ENCODE peak calls at places on chromosomes 1 and 21, in eight cellular contexts. P, O, H, D, Y, Z, J and W are unnamed samples.

GRCh38 chr1:59901770-59902388 is 24.7 kb downstream of the CYP2J2 start:
- DNase-seq in P (no peak), H (no peak), Y (no peak), J (peak), D (no peak), Z (no peak), O (no peak), W (no peak)

GRCh38 chr1:205665216-205665757 is 15.0 kb downstream of the SLC45A3 start:
- DNase-seq in Z (no peak), Y (no peak), D (no peak), O (no peak), H (no peak), J (no peak), P (no peak), W (no peak)

GRCh38 chr1:232586679-232587078 is 43.3 kb downstream of the SIPA1L2 start:
- DNase-seq in J (no peak), Y (no peak), H (no peak), O (no peak), D (no peak), P (no peak), Z (no peak), W (no peak)

GRCh38 chr1:40058453-40059291 is 18.1 kb downstream of the CAP1 start:
- DNase-seq in J (peak), Y (no peak), Z (no peak), H (no peak), D (no peak), P (no peak), O (no peak), W (no peak)

GRCh38 chr1:168932539-168932938 is 174.0 kb upstream of the ATP1B1 start:
- DNase-seq in D (no peak), J (no peak), O (no peak), P (no peak), Y (no peak), H (no peak), Z (no peak), W (no peak)

GRCh38 chr1:175479521-175480342 is 263.7 kb downstream of the TNR start:
- DNase-seq in D (no peak), O (no peak), Y (no peak), J (peak), H (no peak), P (no peak), Z (no peak), W (no peak)

GRCh38 chr1:24236170-24237045 is 49.3 kb upstream of the IFNLR1 start:
- DNase-seq in Y (no peak), H (no peak), J (peak), P (no peak), O (no peak), Z (no peak), D (no peak), W (no peak)

GRCh38 chr21:14901482-14901958 is 163.3 kb downstream of the NRIP1 start:
- DNase-seq in D (no peak), Z (no peak), H (no peak), P (no peak), Y (no peak), O (no peak), J (peak), W (no peak)

GRCh38 chr1:207259391-207259790 is 62.1 kb upstream of the CD55 start:
- DNase-seq in D (no peak), Y (no peak), H (no peak), O (no peak), J (peak), P (no peak), Z (no peak), W (no peak)

GRCh38 chr21:45381865-45382697 is 22.9 kb upstream of the COL18A1 start:
- DNase-seq in Y (no peak), P (peak), Z (no peak), H (peak), J (no peak), O (peak), D (no peak), W (no peak)

GRCh38 chr21:33546076-33546475 is 3.2 kb downstream of the SON start:
- DNase-seq in O (no peak), J (no peak), Y (no peak), Z (no peak), P (no peak), D (no peak), H (no peak), W (no peak)

GRCh38 chr1:227318003-227318851 is at the start of gene CDC42BPA:
- DNase-seq in H (peak), O (peak), J (peak), Y (peak), Z (peak), P (peak), D (no peak), W (peak)

GRCh38 chr1:214707306-214708087 is 104.5 kb downstream of the CENPF start:
- DNase-seq in H (no peak), Z (no peak), Y (no peak), J (peak), P (no peak), D (no peak), O (no peak), W (no peak)

GRCh38 chr1:206503591-206504362 is 3.6 kb upstream of the RASSF5 start:
- DNase-seq in D (no peak), Y (peak), P (peak), J (peak), Z (no peak), O (peak), H (peak), W (no peak)

GRCh38 chr1:209607102-209607794 is 23.7 kb downstream of the CAMK1G start:
- DNase-seq in Z (no peak), D (no peak), P (no peak), Y (no peak), J (peak), H (no peak), O (no peak), W (no peak)

GRCh38 chr1:57831624-57832023 is 407.8 kb upstream of the DAB1 start:
- DNase-seq in J (peak), D (no peak), H (no peak), Y (no peak), Z (no peak), P (no peak), O (no peak), W (no peak)

GRCh38 chr1:225866981-225867380 is 15.2 kb downstream of the TMEM63A start:
- DNase-seq in O (no peak), Y (no peak), J (no peak), Z (no peak), P (no peak), H (no peak), D (no peak), W (no peak)

GRCh38 chr21:43365611-43366426 is 61.1 kb downstream of the SIK1 start:
- DNase-seq in Z (no peak), J (no peak), Y (no peak), D (no peak), H (no peak), O (no peak), P (no peak), W (no peak)

GRCh38 chr1:169348356-169349036 is 19.1 kb downstream of the NME7 start:
- DNase-seq in H (no peak), J (peak), D (no peak), Z (no peak), Y (peak), O (no peak), P (no peak), W (no peak)

GRCh38 chr1:228316589-228317387 is 89.8 kb downstream of the TRIM11 start:
- DNase-seq in O (peak), Y (peak), J (no peak), Z (no peak), P (no peak), D (no peak), H (no peak), W (peak)

GRCh38 chr1:200520740-200521139 is 99.8 kb downstream of the KIF14 start:
- DNase-seq in P (no peak), Z (no peak), D (no peak), Y (no peak), O (no peak), J (no peak), H (no peak), W (no peak)

GRCh38 chr1:31105646-31106045 is 40.1 kb upstream of the PUM1 start:
- DNase-seq in D (no peak), O (no peak), Y (no peak), J (peak), H (no peak), P (no peak), Z (no peak), W (no peak)

GRCh38 chr1:154213274-154213673 is 7.1 kb upstream of the CFAP141 start:
- DNase-seq in J (peak), Z (no peak), H (no peak), Y (no peak), O (no peak), D (no peak), P (no peak), W (no peak)

GRCh38 chr1:71093938-71094337 is 13.1 kb upstream of the ZRANB2 start:
- DNase-seq in Z (no peak), Y (no peak), D (no peak), O (no peak), J (peak), H (no peak), P (no peak), W (no peak)

GRCh38 chr1:153245466-153245865 is 14.0 kb upstream of the LORICRIN start:
- DNase-seq in H (no peak), P (no peak), O (no peak), Y (no peak), Z (no peak), J (no peak), D (no peak), W (peak)

GRCh38 chr1:215517441-215517891 is 49.6 kb upstream of the KCTD3 start:
- DNase-seq in J (peak), O (no peak), H (no peak), D (no peak), P (no peak), Y (no peak), Z (no peak), W (no peak)

GRCh38 chr1:115507256-115507589 is 134.5 kb upstream of the VANGL1 start:
- DNase-seq in O (no peak), J (peak), Y (no peak), P (no peak), Z (no peak), D (no peak), H (no peak), W (no peak)

GRCh38 chr1:211643324-211644212 is 31.9 kb downstream of the NEK2 start:
- DNase-seq in O (no peak), H (peak), Y (peak), J (peak), P (peak), Z (peak), D (no peak), W (peak)

GRCh38 chr1:17405898-17406759 is 33.3 kb downstream of the RCC2 start:
- DNase-seq in H (peak), D (no peak), O (peak), Z (no peak), P (peak), Y (peak), J (peak), W (peak)

GRCh38 chr1:242185728-242186127 is 186.8 kb upstream of the MAP1LC3C start:
- DNase-seq in D (no peak), Y (no peak), J (no peak), O (no peak), P (no peak), Z (no peak), H (no peak), W (no peak)

GRCh38 chr1:76256289-76257223 is 182.0 kb downstream of the ST6GALNAC3 start:
- DNase-seq in P (no peak), Z (no peak), Y (no peak), H (no peak), O (no peak), D (no peak), J (no peak), W (no peak)

GRCh38 chr1:117671781-117672501 is 66.1 kb downstream of the TENT5C start:
- DNase-seq in Z (no peak), H (no peak), D (no peak), P (peak), Y (peak), J (no peak), O (peak), W (peak)

DNA sequence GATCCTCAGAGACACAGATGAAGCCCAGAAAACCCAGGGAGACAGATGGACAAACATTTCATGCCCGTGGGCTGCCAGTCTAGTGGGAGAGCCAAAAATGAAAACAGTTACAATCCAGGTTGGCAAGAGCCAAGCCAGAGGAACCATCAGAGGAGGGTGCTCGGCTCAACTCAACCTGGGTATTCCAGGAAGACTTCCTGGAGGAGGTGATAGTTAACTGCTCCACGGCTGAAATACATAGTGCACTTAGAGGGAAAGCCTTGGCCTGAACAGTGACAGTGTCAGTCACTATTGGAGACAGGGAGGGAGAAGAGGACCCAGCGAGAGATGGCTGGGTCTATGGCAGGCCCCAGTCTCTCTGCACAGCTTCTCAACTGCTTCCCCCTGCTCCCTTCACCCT is 1.9 kb downstream of the ARHGEF19 start:
- DNase-seq in D (no peak), J (no peak), O (no peak), P (no peak), Y (no peak), Z (no peak), H (no peak), W (no peak)
- TF ChIP-seq CTCF in D (no peak), J (no peak), O (no peak), P (no peak), Y (no peak), Z (no peak), H (no peak), W (no peak)

GRCh38 chr1:119745034-119745433 is 23.7 kb downstream of the HMGCS2 start:
- DNase-seq in D (no peak), P (no peak), H (no peak), O (no peak), J (no peak), Y (no peak), Z (no peak), W (no peak)

GRCh38 chr1:119742677-119743076 is 26.0 kb downstream of the HMGCS2 start:
- DNase-seq in Y (no peak), O (no peak), P (no peak), Z (no peak), D (no peak), H (no peak), J (no peak), W (no peak)

GRCh38 chr1:119743308-119743707 is 25.4 kb downstream of the HMGCS2 start:
- DNase-seq in J (no peak), D (no peak), P (no peak), O (no peak), Y (no peak), H (no peak), Z (no peak), W (no peak)

GRCh38 chr1:119744598-119744942 is 24.1 kb downstream of the HMGCS2 start:
- DNase-seq in Z (no peak), J (no peak), H (no peak), Y (no peak), O (no peak), P (no peak), D (no peak), W (no peak)

DNA sequence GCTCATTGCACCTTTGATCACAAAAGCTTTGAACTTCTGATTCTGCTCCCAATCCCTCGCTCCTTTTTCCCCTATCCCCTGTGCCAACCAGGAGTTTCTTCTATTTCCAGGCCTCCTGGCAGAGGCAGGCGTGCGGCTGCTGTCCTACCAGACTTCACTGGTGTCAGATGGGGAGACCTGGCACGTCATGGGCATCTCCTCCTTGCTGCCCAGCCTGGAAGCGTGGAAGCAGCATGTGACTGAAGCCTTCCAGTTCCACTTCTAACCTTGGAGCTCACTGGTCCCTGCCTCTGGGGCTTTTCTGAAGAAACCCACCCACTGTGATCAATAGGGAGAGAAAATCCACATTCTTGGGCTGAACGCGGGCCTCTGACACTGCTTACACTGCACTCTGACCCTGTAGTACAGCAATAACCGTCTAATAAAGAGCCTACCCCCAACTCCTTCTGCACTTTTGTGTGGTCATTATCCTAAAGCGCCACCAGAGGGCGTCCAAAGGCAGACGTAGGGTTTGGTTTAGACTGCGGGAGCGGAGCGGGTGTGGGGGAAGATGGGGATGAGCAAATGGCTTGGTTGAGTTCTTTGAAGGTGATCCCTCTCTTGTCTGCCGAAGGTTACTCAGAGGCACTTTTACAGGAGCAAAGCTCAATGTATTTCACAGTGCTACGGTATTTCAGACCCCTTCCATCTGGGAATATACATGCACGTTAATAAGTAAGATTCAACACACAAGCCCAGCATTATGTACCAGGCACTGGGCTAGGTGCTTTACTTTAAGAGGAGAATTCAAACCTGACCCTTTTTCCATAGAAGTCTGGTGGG is 24.7 kb downstream of the HMGCS2 start:
- DNase-seq in O (peak), H (peak), J (peak), P (peak), Y (peak), Z (no peak), D (no peak), W (no peak)
- TF ChIP-seq CTCF in O (peak), H (peak), J (peak), P (peak), Y (peak), Z (peak), D (peak), W (peak)

GRCh38 chr1:246351726-246352125 is 155.4 kb downstream of the SMYD3 start:
- DNase-seq in J (no peak), P (no peak), H (no peak), Y (no peak), D (no peak), Z (no peak), O (no peak), W (no peak)

GRCh38 chr1:246350745-246351144 is 156.3 kb downstream of the SMYD3 start:
- DNase-seq in D (no peak), H (no peak), J (no peak), Z (no peak), O (no peak), P (no peak), Y (no peak), W (no peak)

GRCh38 chr1:246355421-246356230 is 151.5 kb downstream of the SMYD3 start:
- DNase-seq in Y (no peak), J (peak), P (no peak), D (no peak), Z (no peak), H (no peak), O (no peak), W (no peak)
- TF ChIP-seq CTCF in Y (no peak), J (no peak), P (no peak), D (no peak), Z (no peak), H (no peak), O (no peak), W (no peak)

GRCh38 chr1:32471695-32472362 is 7.0 kb downstream of the ZBTB8B start:
- DNase-seq in J (no peak), D (no peak), H (no peak), Z (no peak), O (no peak), P (no peak), Y (no peak), W (no peak)

GRCh38 chr1:32474954-32475353 is 10.1 kb downstream of the ZBTB8B start:
- DNase-seq in O (no peak), Z (no peak), D (no peak), J (no peak), P (no peak), Y (no peak), H (no peak), W (no peak)

GRCh38 chr1:32468791-32469190 is 3.9 kb downstream of the ZBTB8B start:
- DNase-seq in Z (no peak), J (no peak), O (no peak), Y (no peak), D (no peak), H (no peak), P (no peak), W (no peak)

GRCh38 chr1:32470431-32470830 is 5.6 kb downstream of the ZBTB8B start:
- DNase-seq in O (no peak), D (no peak), P (no peak), H (no peak), Z (no peak), Y (no peak), J (peak), W (no peak)

GRCh38 chr1:32470991-32471694 is 6.3 kb downstream of the ZBTB8B start:
- DNase-seq in O (no peak), Z (no peak), J (no peak), P (no peak), D (no peak), Y (peak), H (no peak), W (no peak)
- TF ChIP-seq CTCF in O (peak), Z (no peak), J (no peak), P (no peak), D (no peak), Y (peak), H (no peak), W (no peak)